ENCODE peak calls at places on chromosomes 5 and 9, in nine cellular contexts. G is AG10803, D is fibroblast of the aortic adventitia, N is bronchial epithelial cell, K is upper lobe of right lung, U is BE2C, Q is fibroblast of mammary gland, V is prostate gland, Z is OCI-LY7. C is an unnamed sample.

GRCh38 chr5:171595801-171596231 is 176.4 kb downstream of the FGF18 start:
- DNase-seq in V (no peak), K (no peak), G (peak), Z (no peak), Q (peak), U (no peak), N (peak), D (peak), C (peak)

GRCh38 chr9:123637596-123637939 is 281.6 kb downstream of the CRB2 start:
- DNase-seq in Q (peak), G (peak), U (no peak), K (no peak), V (no peak), D (peak), N (no peak), Z (no peak), C (peak)

GRCh38 chr9:38622083-38622674 is 1.8 kb upstream of the ANKRD18A start:
- DNase-seq in D (no peak), Z (no peak), G (no peak), U (peak), N (no peak), K (no peak), V (peak), Q (no peak), C (no peak)

GRCh38 chr5:113343343-113343742 is 91.4 kb downstream of the TSSK1B start:
- DNase-seq in V (no peak), Q (no peak), K (no peak), Z (no peak), N (peak), D (peak), U (peak), G (no peak), C (peak)

GRCh38 chr9:121700165-121700830 is 48.9 kb downstream of the DAB2IP start:
- DNase-seq in U (peak), G (peak), N (peak), Q (peak), D (peak), Z (peak), V (peak), K (peak), C (peak)

GRCh38 chr5:141245250-141245717 is at the start of gene PCDHB15:
- DNase-seq in G (no peak), V (no peak), Z (no peak), N (no peak), D (no peak), U (peak), Q (no peak), K (no peak), C (peak)

GRCh38 chr9:35116898-35117551 is 1.4 kb upstream of the ATOSB start:
- DNase-seq in U (peak), Q (peak), D (peak), Z (peak), V (peak), N (peak), K (peak), G (peak), C (peak)

GRCh38 chr5:115209279-115209678 is 39.6 kb upstream of the TRIM36 start:
- DNase-seq in Z (peak), V (no peak), Q (no peak), G (no peak), D (no peak), K (no peak), N (no peak), U (no peak), C (peak)

GRCh38 chr5:134571703-134572405 is 46.4 kb downstream of the JADE2 start:
- DNase-seq in D (no peak), G (no peak), Z (no peak), Q (no peak), V (no peak), K (no peak), N (no peak), U (no peak), C (no peak)

GRCh38 chr5:171965740-171966139 is 40.7 kb downstream of the FBXW11 start:
- DNase-seq in V (no peak), G (no peak), Q (no peak), K (no peak), Z (peak), U (no peak), N (no peak), D (no peak), C (no peak)

GRCh38 chr5:17127743-17128231 is 89.6 kb upstream of the BASP1 start:
- DNase-seq in N (peak), Q (peak), D (peak), G (peak), U (no peak), V (no peak), K (no peak), Z (no peak), C (peak)

GRCh38 chr5:83718195-83718825 is 2.3 kb downstream of the HAPLN1 start:
- DNase-seq in Z (peak), Q (peak), G (peak), D (peak), N (peak), V (peak), K (no peak), U (peak), C (peak)

GRCh38 chr9:133375116-133375723 is 640 bp downstream of the SURF4 start:
- DNase-seq in K (no peak), D (peak), N (peak), U (no peak), V (peak), Q (peak), G (peak), Z (peak), C (peak)

GRCh38 chr5:150454492-150455229 is 5.1 kb upstream of the RPS14 start:
- DNase-seq in V (no peak), K (no peak), U (no peak), N (no peak), Q (no peak), D (no peak), Z (no peak), G (no peak), C (no peak)

GRCh38 chr5:45101146-45101545 is 292.4 kb downstream of the MRPS30 start:
- DNase-seq in G (no peak), K (no peak), Q (no peak), D (no peak), Z (no peak), N (no peak), V (no peak), U (no peak), C (no peak)

GRCh38 chr5:179530069-179530998 is 20.0 kb upstream of the RUFY1 start:
- DNase-seq in K (peak), V (no peak), Q (peak), G (peak), D (no peak), Z (no peak), U (no peak), N (no peak), C (peak)
- TF ChIP-seq CTCF in K (peak), V (no peak), Q (no peak), G (peak), D (peak), Z (no peak), U (no peak), N (no peak), C (peak)

GRCh38 chr9:111483419-111483861 is 743 bp downstream of the ECPAS start:
- DNase-seq in U (peak), V (no peak), Z (peak), N (no peak), K (peak), D (no peak), Q (peak), G (no peak), C (no peak)
- H3K4me3 ChIP-seq in U (peak), V (peak), Z (peak), N (peak), K (peak), D (peak), Q (no peak), G (peak), C (peak)

DNA sequence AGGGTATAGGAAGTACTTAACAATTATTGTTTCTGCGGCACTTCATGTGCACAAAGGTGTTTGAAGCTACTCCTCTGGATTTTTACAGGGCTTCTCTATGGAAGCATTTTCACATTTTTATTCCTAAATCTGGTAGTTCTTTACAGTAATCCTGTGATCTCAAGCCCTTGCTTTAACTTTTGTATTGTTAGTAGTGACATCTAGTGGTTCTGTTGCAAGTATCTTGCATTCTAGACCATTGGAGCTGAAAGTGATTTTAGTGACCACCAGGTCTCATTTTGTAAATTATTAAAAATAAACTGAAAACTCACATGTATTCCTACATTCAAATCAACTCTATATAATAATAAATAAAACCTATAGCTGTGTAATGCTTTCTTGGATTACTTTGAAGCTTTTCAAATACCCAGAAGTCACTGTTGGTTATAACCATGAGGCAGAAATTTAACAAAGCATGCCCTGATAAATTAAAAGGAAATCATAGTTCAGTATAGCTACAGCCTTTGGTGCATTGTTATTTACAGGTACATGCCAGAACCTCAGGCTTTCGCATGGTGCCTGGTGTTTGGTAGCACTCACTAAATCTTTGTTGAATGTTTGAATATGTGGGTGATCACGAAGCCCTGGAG is 18.9 kb downstream of the RPS23 start:
- DNase-seq in K (no peak), G (peak), Q (peak), U (no peak), D (peak), V (no peak), Z (peak), N (peak), C (peak)
- TF ChIP-seq CTCF in K (peak), G (peak), Q (peak), U (peak), D (peak), V (peak), Z (peak), N (peak), C (peak)

DNA sequence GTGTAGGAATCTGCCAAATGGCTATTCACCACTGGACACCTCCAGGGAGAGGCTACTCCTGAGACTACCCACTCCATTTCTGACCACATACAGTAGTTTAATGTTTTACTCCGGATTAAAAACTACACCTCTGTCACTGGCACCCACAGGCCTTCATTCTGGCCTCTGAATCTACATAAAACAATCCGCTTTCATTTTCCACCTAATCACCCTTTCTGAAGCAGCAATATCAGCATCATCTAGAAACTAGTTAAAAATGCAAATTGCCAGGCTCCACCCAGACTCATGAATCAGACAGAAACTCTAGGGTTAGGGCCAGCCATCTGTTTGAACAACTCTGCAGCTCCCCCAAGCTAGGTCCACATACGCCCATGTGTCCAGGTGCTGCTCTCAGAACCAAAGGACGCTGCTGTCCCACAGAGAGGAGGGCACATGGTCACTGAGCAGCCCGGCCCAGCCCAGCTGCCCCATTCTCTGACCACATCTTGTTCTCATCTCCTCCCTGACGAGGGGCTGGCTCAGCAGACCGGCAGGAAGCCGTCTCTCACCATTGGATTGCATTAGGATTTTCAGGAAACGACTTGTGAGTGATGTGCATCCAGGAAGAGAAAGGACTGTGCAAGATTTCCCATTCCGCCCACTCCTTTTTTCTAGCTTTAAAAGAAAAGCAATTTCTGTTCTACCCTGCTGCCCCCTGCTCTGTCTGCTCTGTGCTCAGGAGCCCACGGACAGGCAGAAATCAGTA is 34.7 kb downstream of the ADAM19 start:
- DNase-seq in Q (peak), G (peak), N (peak), Z (peak), K (peak), D (peak), V (no peak), U (no peak), C (peak)
- H3K4me3 ChIP-seq in Q (peak), G (peak), N (no peak), Z (peak), K (peak), D (no peak), V (no peak), U (no peak), C (peak)

DNA sequence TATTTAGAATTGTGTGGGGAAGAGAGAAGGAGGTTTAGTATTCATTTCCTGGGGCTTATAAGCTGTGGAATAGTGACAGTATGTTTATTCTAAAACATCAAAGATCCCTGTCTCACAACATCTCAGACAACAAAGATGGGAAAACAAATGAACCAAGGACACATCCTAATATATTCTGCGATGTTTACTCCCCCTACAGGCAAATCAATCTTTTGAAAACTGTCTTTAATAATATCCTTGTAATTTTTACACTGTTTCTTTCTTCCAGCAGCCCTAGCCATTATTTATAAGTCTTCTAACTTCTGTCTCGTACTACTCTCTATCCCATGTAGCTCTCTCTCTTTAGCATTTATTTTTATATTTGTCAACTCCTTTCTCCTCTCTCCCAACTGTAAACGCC is 33.5 kb upstream of the TMEM252 start:
- DNase-seq in U (no peak), G (no peak), Q (no peak), N (no peak), D (no peak), K (no peak), Z (peak), V (no peak), C (no peak)
- TF ChIP-seq CTCF in U (no peak), G (peak), Q (peak), N (peak), D (peak), K (peak), Z (peak), V (peak), C (peak)

GRCh38 chr5:54524082-54524481 is 6.5 kb downstream of the SNX18 start:
- DNase-seq in G (no peak), V (no peak), Z (no peak), Q (no peak), U (no peak), N (no peak), D (no peak), K (no peak), C (no peak)
- H3K4me3 ChIP-seq in G (peak), V (no peak), Z (no peak), Q (no peak), U (no peak), N (no peak), D (peak), K (peak), C (no peak)

GRCh38 chr5:40720071-40720470 is 35.7 kb downstream of the TTC33 start:
- DNase-seq in G (no peak), K (no peak), Q (no peak), N (no peak), U (no peak), D (no peak), V (no peak), Z (no peak), C (no peak)

GRCh38 chr5:40717281-40717680 is 37.6 kb downstream of the PTGER4 start:
- DNase-seq in V (no peak), Q (peak), G (peak), Z (no peak), D (peak), N (no peak), U (no peak), K (no peak), C (peak)

GRCh38 chr5:40716590-40716989 is 36.9 kb downstream of the PTGER4 start:
- DNase-seq in N (no peak), G (no peak), Z (no peak), D (no peak), V (no peak), K (no peak), U (no peak), Q (no peak), C (no peak)

GRCh38 chr5:40716000-40716399 is 36.3 kb downstream of the PTGER4 start:
- DNase-seq in G (no peak), D (peak), N (peak), Q (peak), Z (no peak), U (no peak), V (no peak), K (no peak), C (peak)
- TF ChIP-seq CTCF in G (peak), D (peak), N (peak), Q (peak), Z (peak), U (peak), V (no peak), K (no peak), C (no peak)

DNA sequence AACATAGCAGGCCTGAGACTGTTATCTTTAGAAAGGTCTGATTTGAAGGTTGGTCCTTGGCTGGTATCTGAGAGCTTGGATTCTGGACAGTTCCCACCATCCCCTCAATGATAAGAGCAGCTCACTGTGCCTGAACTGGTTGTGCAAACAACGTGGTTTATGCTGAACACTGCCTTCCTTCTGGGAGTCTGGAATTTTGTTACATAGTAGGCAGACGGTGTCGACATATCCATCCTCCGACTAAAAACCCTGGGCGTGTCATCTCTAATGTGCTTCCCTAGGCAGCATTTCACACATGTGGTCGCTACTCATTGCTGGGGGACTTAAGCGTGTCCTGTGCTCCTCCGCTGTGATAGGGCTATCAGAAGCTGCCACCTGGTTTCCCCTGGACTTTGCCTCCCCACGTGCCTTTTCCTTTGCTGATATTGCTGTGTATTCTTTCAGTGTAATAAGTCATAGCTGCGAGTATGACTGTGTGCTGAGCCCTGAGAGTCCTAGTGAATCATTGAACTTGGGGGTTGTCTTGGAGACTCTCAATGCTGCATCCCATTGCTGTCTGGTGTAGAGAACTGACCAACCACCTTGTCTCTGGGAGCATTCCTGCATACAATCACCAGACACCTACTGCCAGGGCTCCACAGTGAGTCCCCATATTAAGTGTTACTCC is 119.1 kb upstream of the TBC1D2 start:
- DNase-seq in U (no peak), N (peak), D (peak), K (no peak), Z (no peak), V (no peak), Q (peak), G (peak), C (peak)
- H3K4me3 ChIP-seq in U (no peak), N (no peak), D (no peak), K (no peak), Z (no peak), V (no peak), Q (no peak), G (no peak), C (no peak)

C was measured in cardiac fibroblast.